ENCODE peak calls at places on chromosomes 5 and 9, in five cellular contexts. E is hippocampal formation; U is activated naive CD4-positive, alpha-beta T cell treated with Interleukin-2 at 50 U/mL for 16 hours; J is stimulated activated CD4-positive, alpha-beta T cell treated with anti-CD3 and anti-CD28 coated beads, Interleukin-1b, Interleukin-23, amount 100 ng/mL, for 24 hours; W is T-helper 1 cell. Q is an unnamed sample.

GRCh38 chr5:39520232-39520572 is 95.4 kb upstream of the DAB2 start:
- DNase-seq in E (no peak), W (no peak), U (no peak), J (no peak), Q (no peak)

GRCh38 chr5:170151105-170151831 is 45.6 kb downstream of the FOXI1 start:
- DNase-seq in E (no peak), J (no peak), U (no peak), W (no peak), Q (no peak)

GRCh38 chr9:38032266-38032830 is 36.7 kb downstream of the SHB start:
- DNase-seq in U (no peak), J (no peak), E (no peak), W (no peak), Q (no peak)

GRCh38 chr5:31984691-31985090 is 189.4 kb downstream of the GOLPH3 start:
- DNase-seq in E (no peak), J (no peak), U (no peak), W (no peak), Q (no peak)

GRCh38 chr9:98962861-98963260 is 19.2 kb downstream of the COL15A1 start:
- DNase-seq in W (no peak), E (no peak), U (no peak), J (no peak), Q (no peak)

GRCh38 chr9:134531251-134531970 is 110.2 kb upstream of the COL5A1 start:
- DNase-seq in U (no peak), W (no peak), J (no peak), E (no peak), Q (no peak)

GRCh38 chr5:134634227-134634626 is 1.6 kb upstream of the SAR1B start:
- DNase-seq in W (no peak), J (no peak), U (no peak), E (no peak), Q (no peak)

GRCh38 chr9:96222132-96222531 is 79.8 kb downstream of the HSD17B3 start:
- DNase-seq in E (no peak), U (no peak), W (no peak), J (no peak), Q (no peak)

GRCh38 chr9:110133608-110134214 is 74.2 kb downstream of the C9orf152 start:
- DNase-seq in E (no peak), J (no peak), W (no peak), U (no peak), Q (no peak)

GRCh38 chr5:172559004-172559932 is 81.8 kb upstream of the NEURL1B start:
- DNase-seq in U (no peak), J (no peak), E (peak; percentile 9), W (no peak), Q (no peak)

GRCh38 chr5:118984602-118985001 is 3.7 kb downstream of the DTWD2 start:
- DNase-seq in U (no peak), E (no peak), J (no peak), W (no peak), Q (no peak)

GRCh38 chr5:144205141-144205551 is 34.5 kb downstream of the KCTD16 start:
- DNase-seq in E (no peak), U (no peak), J (no peak), W (no peak), Q (no peak)

GRCh38 chr9:34898846-34899245 is 59.2 kb upstream of the PHF24 start:
- DNase-seq in U (no peak), J (no peak), E (peak; percentile 83), W (no peak), Q (no peak)

GRCh38 chr9:3329361-3329760 is 196.4 kb downstream of the RFX3 start:
- DNase-seq in E (no peak), W (no peak), J (no peak), U (no peak), Q (no peak)

GRCh38 chr5:135019314-135019713 is 14.7 kb downstream of the PITX1 start:
- DNase-seq in J (no peak), W (no peak), E (no peak), U (no peak), Q (no peak)

GRCh38 chr5:120473332-120473731 is 9.2 kb downstream of the PRR16 start:
- DNase-seq in E (no peak), W (no peak), U (no peak), J (no peak), Q (no peak)

GRCh38 chr9:124617477-124618141 is 110.4 kb upstream of the NR5A1 start:
- DNase-seq in U (peak; percentile 62), E (peak; percentile 57), W (peak; percentile 38), J (peak; percentile 50), Q (peak; percentile 63)

GRCh38 chr9:28801144-28801799 is 1228.0 kb upstream of the C9orf72 start:
- DNase-seq in J (no peak), U (no peak), E (no peak), W (no peak), Q (no peak)

GRCh38 chr5:149212203-149212951 is 59.3 kb upstream of the AFAP1L1 start:
- DNase-seq in W (no peak), E (no peak), U (no peak), J (no peak), Q (no peak)

GRCh38 chr5:10736354-10736753 is 24.7 kb downstream of the DAP start:
- DNase-seq in W (no peak), J (no peak), E (no peak), U (no peak), Q (no peak)

GRCh38 chr9:79670269-79670961 is 98.7 kb downstream of the TLE4 start:
- DNase-seq in U (no peak), J (no peak), E (no peak), W (no peak), Q (no peak)

GRCh38 chr9:71112866-71113265 is 8.6 kb downstream of the TRPM3 start:
- DNase-seq in E (no peak), U (no peak), W (no peak), J (no peak), Q (no peak)

GRCh38 chr9:357560-357959 is 142.9 kb downstream of the DOCK8 start:
- DNase-seq in W (no peak), E (no peak), U (no peak), J (no peak), Q (no peak)

GRCh38 chr9:91781906-91782305 is 168.1 kb downstream of the ROR2 start:
- DNase-seq in W (no peak), U (no peak), J (no peak), E (no peak), Q (no peak)

GRCh38 chr9:133359420-133360175 is 3.2 kb downstream of the SURF2 start:
- DNase-seq in J (no peak), W (no peak), E (no peak), U (no peak), Q (no peak)

GRCh38 chr9:72695365-72695764 is 174.0 kb downstream of the TMC1 start:
- DNase-seq in W (no peak), U (no peak), J (no peak), E (no peak), Q (no peak)

GRCh38 chr5:149771216-149771973 is 41.3 kb downstream of the PPARGC1B start:
- DNase-seq in U (no peak), W (no peak), E (no peak), J (no peak), Q (no peak)

GRCh38 chr5:54909911-54910870 is 75.2 kb downstream of the ESM1 start:
- DNase-seq in U (no peak), W (no peak), E (no peak), J (no peak), Q (no peak)

GRCh38 chr9:5186416-5187169 is 1.2 kb upstream of the INSL6 start:
- DNase-seq in J (peak; percentile 13), W (peak; percentile 48), U (peak; percentile 51), E (peak; percentile 2), Q (peak; percentile 45)

GRCh38 chr5:140696891-140697492 is 3.3 kb upstream of the ZMAT2 start:
- DNase-seq in U (no peak), E (no peak), J (no peak), W (no peak), Q (no peak)

GRCh38 chr5:116389601-116390000 is 185.0 kb downstream of the SEMA6A start:
- DNase-seq in U (no peak), J (no peak), E (no peak), W (no peak), Q (no peak)

GRCh38 chr5:80190960-80191359 is 64.9 kb downstream of the SERINC5 start:
- DNase-seq in U (no peak), E (no peak), J (no peak), W (no peak), Q (no peak)

GRCh38 chr9:137900584-137901310 is 23.2 kb downstream of the CACNA1B start:
- DNase-seq in U (no peak), E (no peak), W (no peak), J (no peak), Q (no peak)

GRCh38 chr9:8555767-8556500 is 756.4 kb upstream of the DMAC1 start:
- DNase-seq in U (no peak), W (no peak), J (no peak), E (no peak), Q (no peak)

Q was measured in NCI-H1930.